ENCODE peak calls at places on chromosomes 4 and X, in four cellular contexts. S is SK-N-SH, C is HepG2, L is K562. U is an unnamed sample.

GRCh38 chrX:47590984-47591383 is 8.7 kb downstream of the TIMP1 start:
- DNase-seq in S (no peak), C (no peak), L (no peak), U (no peak)

GRCh38 chr4:37977471-37978452 is 17.6 kb downstream of the PTTG2 start:
- DNase-seq in S (peak; percentile 79), C (peak; percentile 23), L (peak; percentile 55), U (peak; percentile 29)

GRCh38 chr4:168923526-168924194 is 86.4 kb downstream of the CBR4 start:
- DNase-seq in S (peak; percentile 60), C (peak; percentile 62), L (peak; percentile 76), U (peak; percentile 52)

GRCh38 chr4:156575430-156576073 is 396.0 kb downstream of the PDGFC start:
- DNase-seq in S (no peak), C (no peak), L (no peak), U (peak; percentile 50)

GRCh38 chr4:88765729-88766128 is 68.1 kb upstream of the NAP1L5 start:
- DNase-seq in S (no peak), C (no peak), L (no peak), U (no peak)

GRCh38 chr4:77538144-77538543 is 67.5 kb upstream of the CXCL13 start:
- DNase-seq in S (no peak), C (no peak), L (no peak), U (no peak)

GRCh38 chr4:83358410-83358809 is 23.8 kb upstream of the HPSE start:
- DNase-seq in S (no peak), C (peak; percentile 34), L (no peak), U (no peak)

GRCh38 chr4:122739174-122739573 is 6.7 kb downstream of the BBS12 start:
- DNase-seq in S (no peak), C (no peak), L (no peak), U (no peak)

GRCh38 chr4:2296621-2297601 is 35.0 kb upstream of the MXD4 start:
- DNase-seq in S (peak; percentile 26), C (no peak), L (no peak), U (no peak)

GRCh38 chrX:15269120-15269519 is 763 bp downstream of the ASB9 start:
- DNase-seq in S (no peak), C (peak; percentile 12), L (no peak), U (no peak)

GRCh38 chr4:38099908-38100407 is 139.8 kb downstream of the PTTG2 start:
- DNase-seq in S (no peak), C (no peak), L (no peak), U (no peak)

GRCh38 chr4:94976371-94977011 is 218.7 kb downstream of the BMPR1B start:
- DNase-seq in S (no peak), C (no peak), L (no peak), U (no peak)

GRCh38 chr4:14415146-14415545 is 587.1 kb upstream of the CPEB2 start:
- DNase-seq in S (no peak), C (no peak), L (no peak), U (no peak)

GRCh38 chrX:136185409-136186022 is 38.2 kb downstream of the FHL1 start:
- DNase-seq in S (no peak), C (no peak), L (no peak), U (no peak)

GRCh38 chrX:9519546-9520210 is 54.8 kb downstream of the TBL1X start:
- DNase-seq in S (no peak), C (no peak), L (peak; percentile 25), U (no peak)

GRCh38 chr4:26083987-26084386 is 170.0 kb downstream of the SMIM20 start:
- DNase-seq in S (no peak), C (no peak), L (no peak), U (no peak)

GRCh38 chr4:101239685-101240084 is 107.6 kb downstream of the PPP3CA start:
- DNase-seq in S (no peak), C (no peak), L (no peak), U (no peak)

GRCh38 chr4:120132935-120133334 is 66.3 kb upstream of the MAD2L1 start:
- DNase-seq in S (no peak), C (no peak), L (no peak), U (no peak)

GRCh38 chrX:107449490-107450175 is at the start of gene FRMPD3:
- DNase-seq in S (peak; percentile 65), C (no peak), L (no peak), U (no peak)

GRCh38 chr4:104763554-104764210 is 269.0 kb upstream of the CXXC4 start:
- DNase-seq in S (no peak), C (no peak), L (no peak), U (no peak)

GRCh38 chr4:10590896-10591295 is 93.7 kb downstream of the CLNK start:
- DNase-seq in S (no peak), C (no peak), L (no peak), U (no peak)

GRCh38 chrX:150587585-150588503 is 19.4 kb downstream of the MTM1 start:
- DNase-seq in S (peak; percentile 33), C (no peak), L (peak; percentile 48), U (peak; percentile 30)

GRCh38 chr4:97646997-97647396 is 496.3 kb downstream of the STPG2 start:
- DNase-seq in S (no peak), C (no peak), L (no peak), U (no peak)

GRCh38 chr4:153683763-153684181 is 308 bp upstream of the TLR2 start:
- DNase-seq in S (no peak), C (no peak), L (no peak), U (peak; percentile 63)

GRCh38 chr4:168503652-168504362 is 7.0 kb downstream of the PALLD start:
- DNase-seq in S (no peak), C (no peak), L (no peak), U (no peak)

GRCh38 chr4:100842856-100843255 is 325.0 kb upstream of the EMCN start:
- DNase-seq in S (no peak), C (no peak), L (no peak), U (no peak)

GRCh38 chr4:10738826-10739489 is 54.4 kb upstream of the CLNK start:
- DNase-seq in S (no peak), C (no peak), L (no peak), U (no peak)

GRCh38 chrX:154033848-154034247 is 14.1 kb upstream of the IRAK1 start:
- DNase-seq in S (no peak), C (no peak), L (no peak), U (no peak)

GRCh38 chrX:65601126-65601525 is 66.3 kb upstream of the MSN start:
- DNase-seq in S (no peak), C (no peak), L (no peak), U (no peak)

GRCh38 chrX:105650577-105650976 is 171.8 kb upstream of the NRK start:
- DNase-seq in S (no peak), C (no peak), L (no peak), U (no peak)

DNA sequence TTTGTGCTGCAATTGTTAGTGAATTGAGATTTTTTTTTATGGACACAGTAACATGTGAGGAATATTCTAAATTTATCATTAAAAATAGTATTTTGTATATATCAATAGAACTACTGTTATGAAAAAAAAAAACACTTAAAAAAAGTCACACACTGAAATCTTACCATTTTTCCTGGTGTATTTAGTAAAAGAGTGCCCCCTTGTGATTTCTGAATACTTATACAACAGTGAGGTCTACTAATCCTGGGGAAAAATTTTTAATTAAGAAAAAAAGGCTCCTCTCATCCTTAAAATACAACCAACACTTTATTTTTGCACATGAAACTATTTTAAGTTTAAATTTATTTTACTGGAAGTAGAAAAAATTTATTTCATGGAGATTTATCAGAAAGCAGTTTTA is 56.4 kb upstream of the SPOCK3 start:
- DNase-seq in S (peak; percentile 9), C (no peak), L (no peak), U (no peak)
- TF ChIP-seq FOXJ3 in S (no peak), C (no peak), L (no peak), U (no peak)

GRCh38 chr4:27276322-27277073 is 415.9 kb downstream of the STIM2 start:
- DNase-seq in S (no peak), C (no peak), L (no peak), U (no peak)

GRCh38 chr4:27278615-27279014 is 418.0 kb downstream of the STIM2 start:
- DNase-seq in S (no peak), C (peak; percentile 4), L (peak; percentile 28), U (peak; percentile 63)
- TF ChIP-seq FOXJ3 in S (no peak), C (no peak), L (no peak), U (no peak)

DNA sequence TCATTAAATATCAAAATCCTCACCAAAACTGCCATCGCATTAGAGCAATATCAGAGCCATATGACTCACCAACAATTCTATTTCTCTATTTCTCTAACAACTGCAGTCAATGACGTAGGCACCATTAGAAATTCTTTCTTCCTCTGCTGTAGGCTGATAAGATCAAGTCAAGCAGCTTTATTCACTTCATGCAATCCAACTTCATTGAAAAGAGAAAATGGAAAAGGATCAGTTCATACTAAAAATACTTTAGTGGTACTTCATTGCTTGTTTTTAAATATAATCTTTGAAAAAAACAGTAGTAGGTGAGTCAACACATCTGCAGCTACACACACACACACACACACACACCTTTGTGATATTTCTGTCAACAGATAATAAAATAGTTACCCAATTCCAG is 345.3 kb upstream of the TENM3 start:
- DNase-seq in S (no peak), C (no peak), L (no peak), U (no peak)
- TF ChIP-seq FOXJ3 in S (no peak), C (no peak), L (no peak), U (no peak)

DNA sequence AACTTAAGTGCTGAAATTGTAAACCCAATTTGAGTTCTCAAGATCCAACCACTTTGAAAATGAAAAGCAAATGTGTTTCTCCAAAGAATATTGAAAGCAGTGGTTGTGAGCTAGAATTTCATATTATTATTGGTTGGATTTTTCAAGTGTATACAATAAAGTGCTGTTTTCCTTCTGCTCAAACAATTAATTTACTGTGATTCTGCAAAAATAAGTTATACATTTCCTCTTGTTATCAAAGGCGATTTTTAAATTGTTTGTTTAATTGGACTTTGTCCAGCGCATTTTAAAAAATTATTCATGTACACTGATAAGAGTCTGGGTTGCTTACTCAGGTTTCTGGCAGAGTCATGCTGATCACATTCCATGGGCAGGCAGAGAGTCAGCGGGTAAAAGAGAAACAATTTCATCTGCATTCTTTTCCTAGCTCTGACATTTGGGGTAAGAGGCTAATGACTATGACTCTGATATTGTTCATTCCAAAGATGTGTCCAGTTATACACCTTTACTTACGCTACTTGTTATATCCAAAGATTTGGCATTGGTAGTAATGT is 8.9 kb downstream of the FAT4 start:
- DNase-seq in S (no peak), C (no peak), L (no peak), U (no peak)
- TF ChIP-seq FOXJ3 in S (no peak), C (no peak), L (no peak), U (no peak)

DNA sequence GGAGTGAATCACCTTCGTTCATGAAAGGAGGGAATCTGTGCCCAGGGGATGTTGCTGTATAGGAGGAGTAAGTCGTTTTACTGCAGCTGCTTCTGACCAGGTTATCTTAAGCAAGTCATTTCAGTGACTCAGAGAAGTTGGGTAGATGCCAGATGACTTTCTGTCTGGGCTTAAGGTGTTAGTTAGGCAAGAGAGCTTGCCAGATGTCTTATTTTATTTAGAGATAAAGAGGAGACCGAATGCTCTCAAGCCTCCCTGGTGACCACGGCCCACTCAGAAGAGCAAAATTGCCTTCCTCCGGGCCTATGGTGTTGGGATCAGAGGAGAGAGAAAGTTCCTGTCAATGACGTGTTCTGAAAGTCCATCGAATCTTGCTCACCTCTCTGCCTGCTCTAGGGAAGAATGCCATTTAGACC is 16.3 kb upstream of the ZNF827 start:
- DNase-seq in S (no peak), C (no peak), L (peak; percentile 82), U (no peak)
- TF ChIP-seq FOXJ3 in S (no peak), C (no peak), L (no peak), U (no peak)